ENCODE peak calls at places on chromosomes 1 and 21, in five cellular contexts. W is heart right ventricle, M is astrocyte of the spinal cord, G is nephron progenitor cell, U is epithelial cell of esophagus. J is an unnamed sample.
A peak's percentile ranks its signal among the peaks of the same experiment; 100 is the strongest.

GRCh38 chr1:50278961-50279360 is 144.3 kb downstream of the DMRTA2 start:
- DNase-seq in U (no peak), W (no peak), M (no peak), G (no peak), J (no peak)

GRCh38 chr1:16397095-16397494 is 30.1 kb downstream of the SZRD1 start:
- DNase-seq in G (no peak), U (no peak), M (no peak), W (no peak), J (no peak)

GRCh38 chr1:20466231-20466630 is 19.8 kb downstream of the CAMK2N1 start:
- DNase-seq in W (no peak), M (no peak), U (no peak), G (no peak), J (no peak)

GRCh38 chr21:44657635-44658183 is at the start of gene KRTAP12-3:
- DNase-seq in G (no peak), U (no peak), W (no peak), M (no peak), J (no peak)

GRCh38 chr1:3672971-3673361 is 20.6 kb downstream of the TP73 start:
- DNase-seq in W (no peak), U (no peak), M (no peak), G (no peak), J (no peak)

GRCh38 chr21:44299085-44299457 is 782 bp upstream of the PFKL start:
- DNase-seq in M (peak; percentile 34), W (no peak), G (no peak), U (peak; percentile 20), J (no peak)

GRCh38 chr21:45997495-45998275 is 16.1 kb downstream of the COL6A1 start:
- DNase-seq in U (no peak), M (no peak), G (peak; percentile 0), W (peak; percentile 3), J (peak; percentile 14)

GRCh38 chr1:50348449-50349241 is 74.6 kb downstream of the DMRTA2 start:
- DNase-seq in M (peak; percentile 68), G (peak; percentile 62), U (peak; percentile 80), W (peak; percentile 53), J (peak; percentile 42)

GRCh38 chr1:111448482-111448917 is 556 bp downstream of the WDR77 start:
- DNase-seq in M (no peak), W (no peak), U (peak; percentile 51), G (no peak), J (no peak)

GRCh38 chr1:201655243-201655642 is 116.3 kb downstream of the NAV1 start:
- DNase-seq in G (peak; percentile 54), W (peak; percentile 41), U (no peak), M (peak; percentile 84), J (no peak)

GRCh38 chr1:70487471-70487840 is 76.4 kb downstream of the CTH start:
- DNase-seq in W (no peak), M (no peak), G (no peak), U (peak; percentile 68), J (no peak)

GRCh38 chr1:61290525-61290924 is 208.2 kb downstream of the NFIA start:
- DNase-seq in U (no peak), G (no peak), W (no peak), M (no peak), J (no peak)

GRCh38 chr1:213996320-213997022 is 8.7 kb downstream of the PROX1 start:
- DNase-seq in U (no peak), M (no peak), W (no peak), G (no peak), J (no peak)

GRCh38 chr21:34926784-34927548 is 122.1 kb downstream of the RUNX1 start:
- DNase-seq in W (no peak), U (no peak), G (no peak), M (peak; percentile 44), J (no peak)

GRCh38 chr21:34074283-34075098 is 1.1 kb downstream of the MRPS6 start:
- DNase-seq in U (peak; percentile 38), W (no peak), G (peak; percentile 20), M (no peak), J (no peak)

GRCh38 chr1:180327089-180327488 is 97.0 kb downstream of the LHX4 start:
- DNase-seq in U (no peak), G (no peak), W (peak; percentile 10), M (no peak), J (no peak)

GRCh38 chr1:114558548-114558947 is 22.9 kb downstream of the BCAS2 start:
- DNase-seq in W (no peak), G (no peak), U (peak; percentile 17), M (no peak), J (no peak)
- TF ChIP-seq CTCF in W (peak; percentile 49), G (peak; percentile 16), U (peak; percentile 7), M (no peak), J (no peak)

GRCh38 chr1:203443296-203443695 is 32.3 kb upstream of the PRELP start:
- DNase-seq in M (no peak), U (no peak), G (no peak), W (no peak), J (no peak)

GRCh38 chr1:203447147-203447546 is 28.5 kb upstream of the PRELP start:
- DNase-seq in W (no peak), M (no peak), G (no peak), U (no peak), J (no peak)

GRCh38 chr1:203441811-203442210 is 33.8 kb upstream of the PRELP start:
- DNase-seq in G (no peak), W (no peak), M (no peak), U (no peak), J (no peak)

GRCh38 chr1:203442821-203443220 is 32.8 kb upstream of the PRELP start:
- DNase-seq in G (no peak), M (no peak), U (no peak), W (no peak), J (no peak)

GRCh38 chr1:203444077-203444683 is 31.4 kb upstream of the PRELP start:
- DNase-seq in M (no peak), G (no peak), W (no peak), U (no peak), J (no peak)
- TF ChIP-seq CTCF in M (no peak), G (no peak), W (no peak), U (no peak), J (no peak)

DNA sequence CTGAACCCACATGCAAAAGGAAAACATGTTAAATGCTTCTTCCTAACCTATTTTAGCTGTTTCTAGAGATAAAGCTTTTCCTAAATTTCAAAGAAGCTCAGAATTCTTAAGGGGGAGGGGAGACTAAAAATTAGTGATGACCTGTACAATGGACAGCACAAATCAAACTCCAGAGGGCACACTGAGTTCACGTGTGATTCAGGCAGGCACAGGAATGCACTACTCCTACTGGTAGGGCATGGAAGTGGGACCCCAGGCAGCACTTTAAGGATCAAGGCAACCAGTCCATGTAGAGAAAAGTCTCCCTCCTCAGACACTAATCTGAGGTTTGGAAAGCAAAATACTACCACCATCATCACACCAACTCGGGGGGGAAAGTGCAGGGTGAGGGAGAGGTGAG is 31.3 kb upstream of the CLCA4 start:
- DNase-seq in U (peak; percentile 61), G (no peak), W (no peak), M (no peak), J (no peak)
- TF ChIP-seq CTCF in U (peak; percentile 56), G (peak; percentile 36), W (peak; percentile 29), M (peak; percentile 25), J (peak; percentile 35)

GRCh38 chr1:219837274-219837993 is 90.9 kb downstream of the SLC30A10 start:
- DNase-seq in W (peak; percentile 11), G (peak; percentile 24), M (peak; percentile 70), U (peak; percentile 67), J (no peak)
- TF ChIP-seq CTCF in W (peak; percentile 49), G (peak; percentile 59), M (peak; percentile 64), U (peak; percentile 65), J (peak; percentile 44)

GRCh38 chr1:206074839-206075238 is 21.9 kb downstream of the RHEX start:
- DNase-seq in W (no peak), G (no peak), M (no peak), U (no peak), J (no peak)
- TF ChIP-seq CTCF in W (no peak), G (no peak), M (no peak), U (no peak), J (peak; percentile 20)

DNA sequence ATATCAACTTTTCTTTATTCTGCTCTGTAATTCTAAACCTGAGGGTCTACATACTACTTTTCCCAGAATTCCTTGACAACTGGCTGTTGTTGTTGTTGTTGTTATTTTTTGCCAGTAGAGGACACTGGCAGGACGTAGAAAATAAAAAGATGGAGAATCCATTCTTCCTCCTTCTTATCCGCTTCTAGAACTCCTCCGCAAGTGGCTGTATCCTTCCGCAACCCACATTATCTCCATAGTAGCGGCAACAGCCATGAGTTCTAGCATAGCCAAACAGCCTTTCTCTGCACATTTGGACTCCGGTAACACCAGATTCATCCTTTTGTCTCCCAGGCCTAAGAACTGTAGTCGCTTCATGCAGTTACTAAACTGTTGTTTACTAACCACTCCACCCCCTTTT is 91.1 kb upstream of the CACHD1 start:
- DNase-seq in U (no peak), M (no peak), W (no peak), G (no peak), J (no peak)
- TF ChIP-seq CTCF in U (peak; percentile 15), M (no peak), W (peak; percentile 41), G (no peak), J (no peak)

DNA sequence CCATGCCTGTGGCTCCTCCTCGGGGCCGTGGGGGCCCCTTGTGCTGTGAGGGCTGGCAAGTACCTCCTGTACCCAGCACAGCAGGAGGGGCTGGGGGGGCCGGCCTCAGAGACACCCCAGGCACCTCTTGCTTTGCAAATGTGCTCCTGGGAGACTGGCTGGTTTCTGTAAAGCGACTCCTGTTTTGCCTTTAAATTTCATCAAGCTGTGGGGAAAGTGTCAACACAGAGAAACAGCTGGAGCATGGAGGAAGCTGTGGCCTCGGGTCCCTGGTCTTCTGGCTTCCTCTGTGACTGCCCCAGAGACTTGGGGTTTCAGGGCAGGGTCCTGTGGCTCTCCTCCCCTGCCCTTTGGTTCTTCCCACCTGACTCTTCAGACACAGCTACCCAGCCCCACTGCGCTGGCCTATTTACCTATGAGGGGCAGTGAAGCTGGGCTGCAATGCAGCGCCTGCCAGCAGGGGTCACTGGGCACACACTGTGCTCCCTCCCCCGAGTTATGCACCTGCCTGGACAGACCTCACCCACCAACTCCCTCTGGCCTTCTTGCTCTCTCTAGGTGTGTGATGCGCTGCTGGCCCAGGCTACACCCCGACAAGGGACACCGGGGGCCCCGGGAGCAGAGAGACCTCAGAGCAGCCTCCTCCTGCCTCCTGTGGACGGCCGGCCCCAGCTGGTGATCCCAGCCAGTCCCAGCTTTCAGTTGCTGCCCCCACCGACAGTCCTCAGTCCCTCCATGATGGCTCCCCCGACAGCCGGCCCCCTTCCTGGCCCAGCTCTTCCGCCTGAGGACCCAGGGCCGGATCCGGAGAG is 17.6 kb upstream of the PEX10 start:
- DNase-seq in M (no peak), G (no peak), W (no peak), U (peak; percentile 66), J (no peak)
- TF ChIP-seq CTCF in M (peak; percentile 48), G (peak; percentile 12), W (no peak), U (peak; percentile 58), J (peak; percentile 42)

DNA sequence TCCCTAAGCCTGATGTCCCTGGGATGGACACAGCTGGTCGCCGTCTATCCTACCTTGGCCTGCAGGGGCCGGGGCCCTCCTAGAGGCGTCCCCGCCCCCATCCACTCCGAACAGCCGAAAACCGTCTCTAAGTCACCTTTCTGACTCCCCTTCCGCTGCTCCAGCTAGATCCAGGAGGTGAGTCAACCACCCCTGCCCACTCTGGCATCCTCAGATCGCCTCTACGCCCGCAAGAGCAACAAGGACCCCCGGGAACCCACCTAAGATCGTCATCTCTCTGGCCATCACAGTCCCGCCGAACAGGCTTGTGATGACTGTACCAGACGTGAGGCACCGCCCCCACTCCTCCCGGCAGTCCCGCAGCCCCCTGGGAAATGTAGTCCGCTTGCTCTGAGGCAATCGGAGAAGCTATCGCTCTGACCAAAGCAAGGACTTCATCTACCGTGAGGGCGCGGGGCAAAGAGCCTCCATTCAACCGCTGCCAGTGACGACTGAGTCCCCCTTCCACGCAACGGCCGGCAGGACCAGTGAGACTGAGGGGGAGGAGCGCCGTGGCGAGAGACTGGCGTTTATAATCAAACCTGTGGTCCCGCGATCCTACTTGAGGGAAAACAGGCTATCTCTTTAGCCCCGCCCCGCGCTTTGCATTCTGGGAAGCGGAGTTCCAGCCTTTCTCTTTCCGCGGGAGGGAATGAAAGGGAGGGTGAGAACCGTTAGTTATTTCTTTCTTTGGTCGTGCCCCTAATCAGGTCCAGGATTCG is at the start of gene HSPA13:
- DNase-seq in M (peak; percentile 100), G (peak; percentile 97), U (peak; percentile 100), W (peak; percentile 100), J (peak; percentile 98)
- TF ChIP-seq CTCF in M (no peak), G (no peak), U (no peak), W (no peak), J (no peak)